ENCODE peak calls at places on chromosomes 3 and 15, in nine cellular contexts. One of them, this sample, is unnamed.

GRCh38 chr15:45130291-45131000 is 652 bp downstream of the DUOX1 start:
- DNase-seq in H1: no peak
- DNase-seq in K562: no peak
- DNase-seq in fibroblast of lung: no peak
- DNase-seq in GM23248: no peak
- DNase-seq in IMR-90: no peak
- DNase-seq in mesendoderm: no peak
- DNase-seq in neural progenitor cell: no peak
- DNase-seq in trophoblast cell: no peak
- DNase-seq in this sample: no peak

GRCh38 chr15:69298697-69299441 is at the start of gene PAQR5:
- DNase-seq in H1: no peak
- DNase-seq in K562: peak; percentile 79
- DNase-seq in fibroblast of lung: no peak
- DNase-seq in GM23248: peak; percentile 59
- DNase-seq in IMR-90: no peak
- DNase-seq in mesendoderm: no peak
- DNase-seq in neural progenitor cell: peak; percentile 59
- DNase-seq in trophoblast cell: peak; percentile 66
- DNase-seq in this sample: peak; percentile 84

GRCh38 chr3:106103383-106103782 is 234.6 kb upstream of the CBLB start:
- DNase-seq in H1: no peak
- DNase-seq in K562: no peak
- DNase-seq in fibroblast of lung: no peak
- DNase-seq in GM23248: no peak
- DNase-seq in IMR-90: no peak
- DNase-seq in mesendoderm: no peak
- DNase-seq in neural progenitor cell: no peak
- DNase-seq in trophoblast cell: no peak
- DNase-seq in this sample: no peak

GRCh38 chr3:187709155-187709554 is 6.8 kb upstream of the RTP2 start:
- DNase-seq in H1: no peak
- DNase-seq in K562: peak; percentile 19
- DNase-seq in fibroblast of lung: no peak
- DNase-seq in GM23248: peak; percentile 34
- DNase-seq in IMR-90: no peak
- DNase-seq in mesendoderm: peak; percentile 47
- DNase-seq in neural progenitor cell: peak; percentile 34
- DNase-seq in trophoblast cell: no peak
- DNase-seq in this sample: no peak

GRCh38 chr3:187456268-187456667 is 88.1 kb downstream of the RTP4 start:
- DNase-seq in H1: no peak
- DNase-seq in K562: no peak
- DNase-seq in fibroblast of lung: no peak
- DNase-seq in GM23248: peak; percentile 2
- DNase-seq in IMR-90: no peak
- DNase-seq in mesendoderm: no peak
- DNase-seq in neural progenitor cell: no peak
- DNase-seq in trophoblast cell: no peak
- DNase-seq in this sample: peak; percentile 86

GRCh38 chr3:73098873-73099272 is 37.4 kb downstream of the EBLN2 start:
- DNase-seq in H1: no peak
- DNase-seq in K562: no peak
- DNase-seq in fibroblast of lung: no peak
- DNase-seq in GM23248: no peak
- DNase-seq in IMR-90: no peak
- DNase-seq in mesendoderm: no peak
- DNase-seq in neural progenitor cell: no peak
- DNase-seq in trophoblast cell: no peak
- DNase-seq in this sample: no peak

GRCh38 chr3:21462151-21462550 is 288.9 kb downstream of the ZNF385D start:
- DNase-seq in H1: no peak
- DNase-seq in K562: no peak
- DNase-seq in fibroblast of lung: no peak
- DNase-seq in GM23248: peak; percentile 61
- DNase-seq in IMR-90: no peak
- DNase-seq in mesendoderm: no peak
- DNase-seq in neural progenitor cell: no peak
- DNase-seq in trophoblast cell: no peak
- DNase-seq in this sample: no peak

GRCh38 chr3:197718904-197719303 is 17.8 kb downstream of the RUBCN start:
- DNase-seq in H1: no peak
- DNase-seq in K562: no peak
- DNase-seq in fibroblast of lung: peak; percentile 67
- DNase-seq in GM23248: peak; percentile 91
- DNase-seq in IMR-90: peak; percentile 96
- DNase-seq in mesendoderm: peak; percentile 78
- DNase-seq in neural progenitor cell: no peak
- DNase-seq in trophoblast cell: peak; percentile 93
- DNase-seq in this sample: no peak

GRCh38 chr3:196141052-196141865 is 59.4 kb upstream of the TFRC start:
- DNase-seq in H1: no peak
- DNase-seq in K562: no peak
- DNase-seq in fibroblast of lung: no peak
- DNase-seq in GM23248: no peak
- DNase-seq in IMR-90: no peak
- DNase-seq in mesendoderm: no peak
- DNase-seq in neural progenitor cell: no peak
- DNase-seq in trophoblast cell: no peak
- DNase-seq in this sample: peak; percentile 45

GRCh38 chr3:156304406-156304805 is 184.0 kb downstream of the KCNAB1 start:
- DNase-seq in H1: no peak
- DNase-seq in K562: no peak
- DNase-seq in fibroblast of lung: peak; percentile 59
- DNase-seq in GM23248: peak; percentile 72
- DNase-seq in IMR-90: peak; percentile 60
- DNase-seq in mesendoderm: no peak
- DNase-seq in neural progenitor cell: no peak
- DNase-seq in trophoblast cell: no peak
- DNase-seq in this sample: no peak

GRCh38 chr15:58546066-58546591 is 114.3 kb downstream of the LIPC start:
- DNase-seq in H1: no peak
- DNase-seq in K562: peak; percentile 24
- DNase-seq in fibroblast of lung: no peak
- DNase-seq in GM23248: no peak
- DNase-seq in IMR-90: no peak
- DNase-seq in mesendoderm: no peak
- DNase-seq in neural progenitor cell: no peak
- DNase-seq in trophoblast cell: no peak
- DNase-seq in this sample: no peak

GRCh38 chr3:151901282-151901945 is 28.0 kb downstream of the SUCNR1 start:
- DNase-seq in H1: no peak
- DNase-seq in K562: no peak
- DNase-seq in fibroblast of lung: no peak
- DNase-seq in GM23248: no peak
- DNase-seq in IMR-90: peak; percentile 57
- DNase-seq in mesendoderm: peak; percentile 11
- DNase-seq in neural progenitor cell: no peak
- DNase-seq in trophoblast cell: no peak
- DNase-seq in this sample: no peak

GRCh38 chr3:151905647-151906046 is 32.2 kb downstream of the SUCNR1 start:
- DNase-seq in H1: no peak
- DNase-seq in K562: no peak
- DNase-seq in fibroblast of lung: no peak
- DNase-seq in GM23248: no peak
- DNase-seq in IMR-90: no peak
- DNase-seq in mesendoderm: no peak
- DNase-seq in neural progenitor cell: no peak
- DNase-seq in trophoblast cell: no peak
- DNase-seq in this sample: no peak

GRCh38 chr3:151903501-151903991 is 30.1 kb downstream of the SUCNR1 start:
- DNase-seq in H1: no peak
- DNase-seq in K562: no peak
- DNase-seq in fibroblast of lung: peak; percentile 90
- DNase-seq in GM23248: peak; percentile 48
- DNase-seq in IMR-90: peak; percentile 93
- DNase-seq in mesendoderm: peak; percentile 77
- DNase-seq in neural progenitor cell: no peak
- DNase-seq in trophoblast cell: no peak
- DNase-seq in this sample: no peak

GRCh38 chr3:151900460-151900859 is 27.0 kb downstream of the SUCNR1 start:
- DNase-seq in H1: no peak
- DNase-seq in K562: no peak
- DNase-seq in fibroblast of lung: peak; percentile 43
- DNase-seq in GM23248: no peak
- DNase-seq in IMR-90: no peak
- DNase-seq in mesendoderm: no peak
- DNase-seq in neural progenitor cell: no peak
- DNase-seq in trophoblast cell: no peak
- DNase-seq in this sample: no peak

GRCh38 chr3:151901946-151902285 is 28.5 kb downstream of the SUCNR1 start:
- DNase-seq in H1: no peak
- DNase-seq in K562: no peak
- DNase-seq in fibroblast of lung: no peak
- DNase-seq in GM23248: no peak
- DNase-seq in IMR-90: no peak
- DNase-seq in mesendoderm: no peak
- DNase-seq in neural progenitor cell: peak; percentile 61
- DNase-seq in trophoblast cell: no peak
- DNase-seq in this sample: no peak
- H3K4me1 ChIP-seq in H1: no peaks in the 10 kb centered on the region
- H3K4me1 ChIP-seq in K562: no peaks in the 10 kb centered on the region
- H3K4me1 ChIP-seq in fibroblast of lung: peaks cover 19% of the 10 kb centered on the region
- H3K4me1 ChIP-seq in GM23248: peaks cover 29% of the 10 kb centered on the region
- H3K4me1 ChIP-seq in IMR-90: peaks cover 25% of the 10 kb centered on the region
- H3K4me1 ChIP-seq in mesendoderm: peaks cover 3% of the 10 kb centered on the region
- H3K4me1 ChIP-seq in neural progenitor cell: peaks cover 43% of the 10 kb centered on the region
- H3K4me1 ChIP-seq in trophoblast cell: peaks cover 16% of the 10 kb centered on the region
- H3K4me1 ChIP-seq in this sample: peaks cover 3% of the 10 kb centered on the region

GRCh38 chr15:38217181-38217580 is 35.5 kb upstream of the SPRED1 start:
- DNase-seq in H1: no peak
- DNase-seq in K562: no peak
- DNase-seq in fibroblast of lung: peak; percentile 93
- DNase-seq in GM23248: peak; percentile 49
- DNase-seq in IMR-90: peak; percentile 76
- DNase-seq in mesendoderm: no peak
- DNase-seq in neural progenitor cell: no peak
- DNase-seq in trophoblast cell: no peak
- DNase-seq in this sample: no peak
- H3K4me3 ChIP-seq in H1: no peak overlapping the region
- H3K4me3 ChIP-seq in K562: no peak overlapping the region
- H3K4me3 ChIP-seq in fibroblast of lung: no peak overlapping the region
- H3K4me3 ChIP-seq in GM23248: no peak overlapping the region
- H3K4me3 ChIP-seq in IMR-90: no peak overlapping the region
- H3K4me3 ChIP-seq in mesendoderm: no peak overlapping the region
- H3K4me3 ChIP-seq in neural progenitor cell: no peak overlapping the region
- H3K4me3 ChIP-seq in trophoblast cell: no peak overlapping the region
- H3K4me3 ChIP-seq in this sample: no peak overlapping the region

GRCh38 chr3:120440001-120440703 is 10.6 kb downstream of the FSTL1 start:
- DNase-seq in H1: no peak
- DNase-seq in K562: no peak
- DNase-seq in fibroblast of lung: no peak
- DNase-seq in GM23248: peak; percentile 77
- DNase-seq in IMR-90: peak; percentile 58
- DNase-seq in mesendoderm: no peak
- DNase-seq in neural progenitor cell: no peak
- DNase-seq in trophoblast cell: peak; percentile 54
- DNase-seq in this sample: no peak

GRCh38 chr3:120436523-120437050 is 14.2 kb downstream of the FSTL1 start:
- DNase-seq in H1: no peak
- DNase-seq in K562: no peak
- DNase-seq in fibroblast of lung: no peak
- DNase-seq in GM23248: no peak
- DNase-seq in IMR-90: no peak
- DNase-seq in mesendoderm: peak; percentile 55
- DNase-seq in neural progenitor cell: no peak
- DNase-seq in trophoblast cell: peak; percentile 54
- DNase-seq in this sample: no peak

GRCh38 chr3:120438971-120439370 is 11.8 kb downstream of the FSTL1 start:
- DNase-seq in H1: no peak
- DNase-seq in K562: no peak
- DNase-seq in fibroblast of lung: peak; percentile 92
- DNase-seq in GM23248: peak; percentile 85
- DNase-seq in IMR-90: peak; percentile 93
- DNase-seq in mesendoderm: no peak
- DNase-seq in neural progenitor cell: peak; percentile 20
- DNase-seq in trophoblast cell: peak; percentile 54
- DNase-seq in this sample: peak; percentile 87

GRCh38 chr3:120437559-120437958 is 13.2 kb downstream of the FSTL1 start:
- DNase-seq in H1: no peak
- DNase-seq in K562: no peak
- DNase-seq in fibroblast of lung: no peak
- DNase-seq in GM23248: no peak
- DNase-seq in IMR-90: no peak
- DNase-seq in mesendoderm: no peak
- DNase-seq in neural progenitor cell: no peak
- DNase-seq in trophoblast cell: no peak
- DNase-seq in this sample: no peak

DNA sequence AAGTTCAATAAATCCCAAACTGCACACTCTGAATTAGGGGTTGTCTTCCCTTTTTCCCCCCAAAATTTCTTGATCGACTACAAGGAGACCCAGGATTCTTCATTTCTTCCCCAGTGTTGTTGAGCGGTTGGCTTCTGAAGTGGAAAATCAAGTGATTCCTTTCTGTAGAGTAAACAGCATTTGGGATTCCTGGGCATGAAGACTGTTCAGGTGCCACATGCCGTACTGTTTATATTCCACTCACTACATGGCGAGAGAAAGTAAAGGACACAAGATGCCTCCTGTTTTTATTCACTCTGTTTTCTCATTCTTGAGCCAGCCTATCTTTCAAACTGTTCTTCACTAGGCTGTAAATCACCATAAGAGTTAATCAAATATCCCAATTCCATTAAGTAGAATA is 12.6 kb downstream of the FSTL1 start:
- DNase-seq in H1: no peak
- DNase-seq in K562: no peak
- DNase-seq in fibroblast of lung: no peak
- DNase-seq in GM23248: no peak
- DNase-seq in IMR-90: no peak
- DNase-seq in mesendoderm: no peak
- DNase-seq in neural progenitor cell: no peak
- DNase-seq in trophoblast cell: no peak
- DNase-seq in this sample: no peak
- H3K9ac ChIP-seq in H1: no peak overlapping the region
- H3K9ac ChIP-seq in K562: no peak overlapping the region
- H3K9ac ChIP-seq in fibroblast of lung: no peak overlapping the region
- H3K9ac ChIP-seq in GM23248: peak overlapping the region; percentile 52
- H3K9ac ChIP-seq in IMR-90: no peak overlapping the region
- H3K9ac ChIP-seq in mesendoderm: no peak overlapping the region
- H3K9ac ChIP-seq in neural progenitor cell: no peak overlapping the region
- H3K9ac ChIP-seq in trophoblast cell: no peak overlapping the region
- H3K9ac ChIP-seq in this sample: peak overlapping the region; percentile 4

DNA sequence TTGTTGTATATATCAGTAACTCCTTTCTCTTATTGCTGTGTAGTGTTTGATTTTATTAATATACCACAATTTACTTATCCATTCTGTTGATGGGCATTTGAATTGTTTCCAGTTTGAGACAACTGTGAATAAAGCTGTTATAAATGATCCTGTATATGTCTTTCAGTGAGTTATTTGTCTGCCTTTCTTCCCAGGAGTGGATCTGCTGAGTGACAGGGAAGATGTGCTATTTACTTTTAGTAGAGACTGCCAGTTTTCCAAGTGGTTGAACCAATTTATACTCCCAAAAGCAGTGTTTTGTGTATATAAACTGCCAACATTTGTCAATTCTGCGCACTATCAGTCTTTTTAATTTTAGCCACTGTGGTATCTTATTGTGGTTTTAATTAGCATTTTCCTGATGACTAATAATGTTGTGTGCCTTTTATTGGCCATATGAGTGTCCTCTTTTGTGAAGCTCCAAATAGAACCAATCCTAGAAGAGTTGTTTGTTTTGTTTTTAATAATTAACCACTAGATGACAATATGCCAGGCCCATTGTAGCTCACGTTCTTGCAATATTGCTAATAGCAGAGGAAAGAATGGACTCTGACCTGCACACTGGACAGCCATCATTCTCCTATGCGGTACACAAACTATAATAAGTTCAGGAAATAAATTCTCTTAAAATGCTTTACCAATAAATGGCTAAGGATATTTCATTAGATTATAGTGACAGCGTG is 25.3 kb downstream of the TRANK1 start:
- DNase-seq in H1: no peak
- DNase-seq in K562: no peak
- DNase-seq in fibroblast of lung: no peak
- DNase-seq in GM23248: no peak
- DNase-seq in IMR-90: no peak
- DNase-seq in mesendoderm: no peak
- DNase-seq in neural progenitor cell: no peak
- DNase-seq in trophoblast cell: no peak
- DNase-seq in this sample: no peak
- H3K4me1 ChIP-seq in H1: no peaks in the 10 kb centered on the region
- H3K4me1 ChIP-seq in K562: peaks cover 13% of the 10 kb centered on the region
- H3K4me1 ChIP-seq in fibroblast of lung: no peaks in the 10 kb centered on the region
- H3K4me1 ChIP-seq in GM23248: no peaks in the 10 kb centered on the region
- H3K4me1 ChIP-seq in IMR-90: no peaks in the 10 kb centered on the region
- H3K4me1 ChIP-seq in mesendoderm: no peaks in the 10 kb centered on the region
- H3K4me1 ChIP-seq in neural progenitor cell: peaks cover 6% of the 10 kb centered on the region
- H3K4me1 ChIP-seq in trophoblast cell: peaks cover 12% of the 10 kb centered on the region
- H3K4me1 ChIP-seq in this sample: peaks cover 2% of the 10 kb centered on the region